ENCODE peak calls at places on chromosomes 6 and 20, in five cellular contexts. C is neuronal stem cell, K is skeletal muscle cell, U is fibroblast of pulmonary artery, N is AG10803. Z is an unnamed sample.

GRCh38 chr20:63842258-63842657 is 11.2 kb upstream of the ZBTB46 start:
- DNase-seq in U (no peak), K (no peak), N (no peak), C (no peak), Z (no peak)

GRCh38 chr20:11379257-11380011 is 538.3 kb upstream of the BTBD3 start:
- DNase-seq in C (peak), U (no peak), N (no peak), K (no peak), Z (no peak)

GRCh38 chr6:28542440-28543293 is 17.0 kb downstream of the GPX5 start:
- DNase-seq in K (peak), U (peak), C (peak), N (peak), Z (peak)

GRCh38 chr20:35011589-35012226 is 56.0 kb downstream of the MYH7B start:
- DNase-seq in N (no peak), C (no peak), K (no peak), U (no peak), Z (no peak)

GRCh38 chr20:36624068-36624813 is 18.7 kb downstream of the RAB5IF start:
- DNase-seq in K (no peak), U (peak), C (no peak), N (no peak), Z (no peak)

GRCh38 chr20:61767776-61768494 is 297.7 kb downstream of the TAF4 start:
- DNase-seq in K (no peak), C (no peak), U (no peak), N (no peak), Z (no peak)

GRCh38 chr20:62193079-62194025 is 10.5 kb downstream of the MTG2 start:
- DNase-seq in K (no peak), U (no peak), N (no peak), C (no peak), Z (no peak)

GRCh38 chr6:14324042-14324441 is 206.5 kb downstream of the CD83 start:
- DNase-seq in C (no peak), U (no peak), K (no peak), N (no peak), Z (peak)

GRCh38 chr20:30488941-30489601 is 768.4 kb upstream of the DEFB115 start:
- DNase-seq in C (no peak), K (no peak), U (no peak), N (no peak), Z (no peak)

GRCh38 chr6:29792123-29793035 is 35.2 kb upstream of the HLA-G start:
- DNase-seq in C (peak), N (peak), K (no peak), U (peak), Z (peak)

GRCh38 chr6:3456794-3457709 is at the start of gene SLC22A23:
- DNase-seq in K (no peak), C (peak), N (peak), U (no peak), Z (peak)

GRCh38 chr6:6586671-6587526 is 1.6 kb upstream of the LY86 start:
- DNase-seq in K (no peak), C (no peak), U (no peak), N (no peak), Z (no peak)
- H3K4me3 ChIP-seq in K (no peak), C (no peak), U (no peak), N (no peak), Z (no peak)

DNA sequence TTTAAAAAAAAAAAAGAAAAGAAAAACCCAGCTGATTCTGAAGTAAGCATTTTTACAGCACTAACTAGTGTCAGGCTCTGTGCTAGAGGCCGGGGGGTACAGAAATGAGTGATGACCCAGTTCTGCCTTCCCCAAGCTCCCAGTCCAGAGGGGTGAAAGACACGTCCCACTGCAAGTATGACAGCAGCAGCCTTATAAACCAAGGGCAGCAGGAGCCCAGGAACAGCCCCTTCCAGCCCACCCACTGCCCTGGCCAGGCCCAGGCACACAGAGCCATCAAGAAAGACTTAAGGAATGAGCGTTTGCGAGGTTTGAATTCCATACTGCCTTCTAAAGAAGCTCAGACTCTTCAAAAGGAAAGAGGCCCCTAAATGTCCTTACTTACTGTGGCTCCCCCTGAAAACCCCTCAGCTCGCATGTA is 10.1 kb downstream of the TRERF1 start:
- DNase-seq in C (peak), N (no peak), U (no peak), K (no peak), Z (no peak)
- H3K4me3 ChIP-seq in C (no peak), N (no peak), U (no peak), K (no peak), Z (no peak)

GRCh38 chr6:88374556-88374955 is 208.4 kb upstream of the CNR1 start:
- DNase-seq in K (no peak), U (no peak), N (no peak), C (no peak), Z (no peak)

GRCh38 chr6:88376197-88376596 is 210.1 kb upstream of the CNR1 start:
- DNase-seq in U (no peak), C (no peak), K (no peak), N (no peak), Z (no peak)

GRCh38 chr6:88378639-88379038 is 212.5 kb upstream of the CNR1 start:
- DNase-seq in U (no peak), C (no peak), K (no peak), N (no peak), Z (no peak)

GRCh38 chr6:88377976-88378580 is 211.9 kb upstream of the CNR1 start:
- DNase-seq in N (no peak), U (no peak), C (no peak), K (no peak), Z (no peak)

DNA sequence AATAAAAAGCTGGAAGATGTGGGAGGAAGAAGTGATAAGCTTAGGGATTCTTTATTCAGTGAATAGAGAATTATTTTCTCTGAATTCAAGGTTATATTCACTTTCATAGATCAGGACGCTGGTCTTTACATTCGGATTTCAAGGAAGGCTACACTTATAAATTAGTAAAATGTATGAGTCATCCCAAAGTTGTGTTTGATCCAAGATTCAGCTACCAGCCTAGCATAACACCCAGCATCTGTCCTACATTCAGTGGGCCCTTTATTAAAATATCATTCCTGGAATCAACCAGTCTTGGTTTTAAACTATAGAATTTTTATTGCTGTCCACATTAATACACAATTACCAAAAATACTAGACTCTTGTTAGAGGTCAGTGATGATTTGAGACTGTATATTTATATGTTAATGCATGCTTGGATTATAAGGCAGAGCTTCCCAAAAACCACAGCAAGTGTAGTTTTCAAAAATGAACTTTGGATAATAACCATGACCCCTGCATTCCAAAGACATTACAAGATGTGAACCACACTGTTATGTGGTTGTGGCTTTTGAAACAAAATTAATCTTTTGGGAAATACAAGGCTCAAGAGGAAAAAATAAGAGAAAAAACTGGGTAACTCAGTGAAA is 210.7 kb upstream of the CNR1 start:
- DNase-seq in K (no peak), U (peak), C (no peak), N (peak), Z (peak)
- H3K4me3 ChIP-seq in K (no peak), U (no peak), C (no peak), N (no peak), Z (no peak)

GRCh38 chr6:31814677-31815024 is 432 bp downstream of the HSPA1L start:
- DNase-seq in N (peak), U (peak), K (peak), C (peak), Z (peak)
- H3K4me3 ChIP-seq in N (peak), U (peak), K (peak), C (peak), Z (peak)

GRCh38 chr20:20076297-20077065 is 24.1 kb downstream of the CFAP61 start:
- DNase-seq in K (peak), C (no peak), U (peak), N (peak), Z (peak)
- H3K4me3 ChIP-seq in K (no peak), C (no peak), U (no peak), N (no peak), Z (no peak)

GRCh38 chr20:45407783-45408645 is at the start of gene DBNDD2:
- DNase-seq in K (no peak), N (no peak), C (no peak), U (no peak), Z (no peak)

GRCh38 chr20:45410887-45411286 is 2.8 kb downstream of the DBNDD2 start:
- DNase-seq in C (no peak), U (no peak), N (no peak), K (no peak), Z (no peak)

GRCh38 chr20:45409531-45410272 is 1.6 kb downstream of the DBNDD2 start:
- DNase-seq in U (no peak), K (no peak), C (no peak), N (no peak), Z (no peak)

GRCh38 chr20:45407067-45407745 is 883 bp upstream of the DBNDD2 start:
- DNase-seq in C (peak), U (peak), N (peak), K (no peak), Z (peak)

DNA sequence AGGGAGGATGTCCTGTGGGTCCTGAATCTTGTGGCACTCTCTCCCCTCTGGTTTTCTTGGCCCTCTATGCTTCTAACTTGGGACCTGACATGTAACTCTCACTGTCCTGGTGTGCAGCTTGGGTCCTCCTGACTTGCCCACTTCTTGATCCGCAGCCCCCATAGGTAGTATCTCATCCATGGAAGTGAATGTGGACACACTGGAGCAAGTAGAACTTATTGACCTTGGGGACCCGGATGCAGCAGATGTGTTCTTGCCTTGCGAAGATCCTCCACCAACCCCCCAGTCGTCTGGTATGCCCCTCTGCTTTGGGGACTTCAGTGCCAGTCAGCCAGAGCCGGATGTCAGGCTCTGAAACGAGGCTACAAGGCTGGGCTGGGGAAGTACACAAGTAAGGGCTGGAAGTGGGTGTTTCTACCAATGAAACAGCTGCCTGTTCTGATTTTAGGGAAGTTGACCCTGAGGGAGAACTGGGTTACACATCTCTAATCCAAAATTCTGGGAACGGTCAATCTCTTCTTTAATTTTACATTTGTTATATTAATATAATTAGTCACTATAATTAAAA is 641 bp downstream of the DBNDD2 start:
- DNase-seq in N (no peak), C (no peak), K (no peak), U (no peak), Z (no peak)
- H3K4me3 ChIP-seq in N (no peak), C (no peak), K (no peak), U (no peak), Z (no peak)

GRCh38 chr20:46058656-46059281 is 29.8 kb downstream of the SLC12A5 start:
- DNase-seq in N (no peak), U (no peak), C (peak), K (no peak), Z (peak)
- H3K4me3 ChIP-seq in N (no peak), U (peak), C (no peak), K (peak), Z (peak)

DNA sequence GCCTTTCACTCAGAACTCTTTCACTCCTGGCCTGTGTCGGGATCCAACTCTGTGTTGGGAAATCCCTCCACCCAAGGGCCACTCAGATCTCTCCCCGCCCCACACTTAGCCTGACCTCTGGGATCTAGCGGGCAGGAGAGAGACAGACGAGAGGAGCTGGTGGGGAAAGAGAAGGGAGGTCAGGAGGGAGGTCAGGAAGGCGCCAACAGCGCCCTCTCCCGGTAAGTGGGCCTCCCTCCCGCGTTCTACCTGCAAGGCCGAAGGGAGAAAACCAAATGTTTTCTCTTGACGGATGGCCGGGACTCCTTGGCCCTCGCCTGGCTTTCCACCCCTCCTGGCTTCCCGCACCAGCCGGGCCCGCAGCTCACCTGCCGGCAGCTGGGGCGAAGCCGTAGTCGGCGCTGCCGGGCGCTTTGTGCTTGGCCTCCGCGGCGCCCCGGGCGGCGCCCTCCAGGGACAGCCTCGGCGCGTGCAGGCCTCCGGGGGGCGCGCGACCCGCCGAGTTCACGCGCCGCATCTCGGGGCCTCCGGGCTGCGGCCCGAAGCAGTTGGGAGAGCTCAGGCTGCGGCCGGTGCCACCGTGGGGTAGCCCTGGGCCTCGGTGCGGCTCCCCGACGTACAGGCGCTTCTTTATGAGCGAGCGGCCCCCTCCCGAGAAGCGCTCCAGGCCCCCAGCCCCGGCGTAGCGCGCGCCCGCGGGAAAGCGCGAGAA is 38.2 kb downstream of the C6orf132 start:
- DNase-seq in U (peak), C (peak), K (no peak), N (peak), Z (no peak)
- H3K4me3 ChIP-seq in U (peak), C (peak), K (peak), N (no peak), Z (no peak)

GRCh38 chr6:38193486-38194281 is 374.2 kb downstream of the ZFAND3 start:
- DNase-seq in K (no peak), U (no peak), N (no peak), C (no peak), Z (no peak)

GRCh38 chr6:38195113-38195635 is 375.6 kb downstream of the ZFAND3 start:
- DNase-seq in U (no peak), C (no peak), N (no peak), K (no peak), Z (no peak)

GRCh38 chr6:38194589-38194988 is 375.1 kb downstream of the ZFAND3 start:
- DNase-seq in C (no peak), K (no peak), N (no peak), U (no peak), Z (no peak)

GRCh38 chr6:38194282-38194572 is 374.7 kb downstream of the ZFAND3 start:
- DNase-seq in C (no peak), K (no peak), U (no peak), N (no peak), Z (no peak)

GRCh38 chr6:38198219-38198618 is 378.7 kb downstream of the ZFAND3 start:
- DNase-seq in N (no peak), U (no peak), C (no peak), K (no peak), Z (no peak)
- H3K4me3 ChIP-seq in N (no peak), U (no peak), C (no peak), K (no peak), Z (no peak)

GRCh38 chr6:139374357-139375238 is at the start of gene CITED2:
- DNase-seq in N (peak), K (peak), U (peak), C (peak), Z (peak)

GRCh38 chr6:139375239-139376053 is 998 bp upstream of the CITED2 start:
- DNase-seq in U (peak), K (peak), C (peak), N (peak), Z (peak)

GRCh38 chr6:139376604-139377218 is 2.3 kb upstream of the CITED2 start:
- DNase-seq in N (peak), C (no peak), K (no peak), U (peak), Z (peak)

GRCh38 chr6:139373928-139374356 is 506 bp downstream of the CITED2 start:
- DNase-seq in N (no peak), C (no peak), U (no peak), K (no peak), Z (no peak)

DNA sequence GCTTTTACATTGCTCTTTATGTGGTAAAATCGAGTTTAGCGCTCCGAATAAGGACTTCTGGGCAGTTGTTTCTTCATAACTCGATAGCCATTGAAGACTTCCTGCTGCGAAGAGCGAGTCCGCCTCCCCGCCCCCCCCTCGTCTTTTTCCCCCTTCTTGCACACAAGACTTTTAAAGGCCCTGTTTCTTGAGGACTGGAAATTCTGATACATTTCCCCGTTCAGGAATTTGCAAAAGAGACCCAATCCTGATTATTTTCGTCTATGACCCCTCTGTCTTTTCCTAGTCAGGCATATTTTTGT is 1.6 kb upstream of the CITED2 start:
- DNase-seq in C (no peak), K (no peak), U (no peak), N (peak), Z (no peak)
- H3K4me3 ChIP-seq in C (peak), K (peak), U (peak), N (peak), Z (peak)